ENCODE peak calls at places on chromosome 4, in eight cellular contexts. F is A549, R is K562, P is heart left ventricle, C is esophagus squamous epithelium, Y is uterus, N is GM12891, X is suprapubic skin. L is an unnamed sample.
A peak's percentile ranks its signal among the peaks of the same experiment; 100 is the strongest.

GRCh38 chr4:6695660-6696581 is 2.2 kb downstream of the S100P start:
- DNase-seq in C (no peak), Y (no peak), X (no peak), F (peak; percentile 90), P (no peak), N (no peak), R (no peak), L (peak; percentile 84)

GRCh38 chr4:4443821-4444220 is 56.9 kb downstream of the NSG1 start:
- DNase-seq in N (no peak), Y (no peak), P (no peak), F (peak; percentile 25), R (peak; percentile 47), X (no peak), C (no peak), L (no peak)

GRCh38 chr4:16667464-16667863 is 231.0 kb downstream of the LDB2 start:
- DNase-seq in Y (no peak), P (no peak), N (no peak), F (no peak), X (no peak), C (no peak), R (no peak), L (no peak)

GRCh38 chr4:188006285-188006848 is 10.8 kb downstream of the ZFP42 start:
- DNase-seq in X (no peak), C (no peak), P (no peak), F (no peak), R (no peak), N (no peak), Y (no peak), L (no peak)

GRCh38 chr4:7430965-7431695 is 3.6 kb downstream of the PSAPL1 start:
- DNase-seq in X (peak; percentile 68), Y (no peak), F (no peak), C (no peak), R (no peak), N (no peak), P (no peak), L (peak; percentile 66)

GRCh38 chr4:43835869-43836268 is 612.7 kb downstream of the KCTD8 start:
- DNase-seq in N (no peak), P (no peak), F (no peak), Y (no peak), R (no peak), C (no peak), X (no peak), L (no peak)

GRCh38 chr4:55768291-55768690 is 51.3 kb upstream of the EXOC1L start:
- DNase-seq in P (no peak), Y (no peak), R (peak; percentile 17), F (peak; percentile 11), N (no peak), C (no peak), X (no peak), L (no peak)

GRCh38 chr4:108359130-108359709 is 190.5 kb upstream of the LEF1 start:
- DNase-seq in X (no peak), P (no peak), N (no peak), Y (no peak), F (no peak), R (no peak), C (no peak), L (no peak)

GRCh38 chr4:60897415-60897814 is 302.7 kb upstream of the ADGRL3 start:
- DNase-seq in N (no peak), X (no peak), Y (no peak), C (no peak), R (no peak), P (no peak), F (no peak), L (no peak)

GRCh38 chr4:112029642-112030235 is 115.5 kb upstream of the FAM241A start:
- DNase-seq in N (no peak), R (no peak), C (no peak), F (no peak), P (no peak), X (no peak), Y (no peak), L (no peak)

GRCh38 chr4:160129439-160129838 is 1026.6 kb downstream of the RAPGEF2 start:
- DNase-seq in N (no peak), R (no peak), X (no peak), C (no peak), Y (no peak), P (no peak), F (peak; percentile 27), L (no peak)

GRCh38 chr4:88693792-88694191 is 3.8 kb downstream of the NAP1L5 start:
- DNase-seq in N (no peak), P (no peak), R (no peak), Y (no peak), F (no peak), C (no peak), X (no peak), L (no peak)

GRCh38 chr4:177483271-177483670 is 41.0 kb upstream of the AGA start:
- DNase-seq in C (no peak), F (no peak), Y (no peak), N (no peak), X (no peak), P (no peak), R (no peak), L (no peak)

GRCh38 chr4:95549246-95550138 is 719 bp upstream of the UNC5C start:
- DNase-seq in C (no peak), F (peak; percentile 24), P (peak; percentile 80), Y (peak; percentile 35), X (peak; percentile 82), R (no peak), N (peak; percentile 46), L (peak; percentile 82)

GRCh38 chr4:101192244-101192643 is 155.1 kb downstream of the PPP3CA start:
- DNase-seq in N (no peak), Y (no peak), X (no peak), C (no peak), F (peak; percentile 71), R (no peak), P (no peak), L (no peak)

GRCh38 chr4:115485402-115485801 is 372.0 kb upstream of the NDST4 start:
- DNase-seq in R (no peak), Y (no peak), F (no peak), N (no peak), P (no peak), X (no peak), C (no peak), L (no peak)
- TF ChIP-seq POLR2A in R (no peak), Y (no peak), F (no peak), N (no peak), P (no peak), X (no peak), C (no peak), L (no peak)

DNA sequence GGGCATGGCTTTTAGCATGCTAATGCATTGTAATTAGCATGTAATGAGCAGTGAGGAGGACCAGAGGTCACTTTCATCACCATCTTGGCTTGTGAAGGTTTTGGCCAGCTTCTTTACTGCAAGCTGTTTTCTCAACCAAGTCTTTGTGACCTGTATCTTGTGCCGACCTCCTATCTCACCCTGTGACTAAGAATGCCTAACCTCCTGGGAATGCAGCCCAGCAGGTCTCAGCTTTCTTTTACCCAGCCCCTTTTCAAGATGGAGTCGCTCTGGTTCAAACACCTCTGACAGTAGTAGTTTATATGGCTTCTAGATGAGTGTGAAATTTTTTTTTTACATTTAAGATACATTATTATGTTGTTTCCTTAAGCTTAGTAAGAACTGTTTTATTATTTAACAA is 514.6 kb upstream of the TENM3 start:
- DNase-seq in F (no peak), R (no peak), N (no peak), P (no peak), Y (no peak), C (no peak), X (no peak), L (no peak)
- TF ChIP-seq POLR2A in F (no peak), R (no peak), N (no peak), P (no peak), Y (no peak), C (no peak), X (no peak), L (no peak)

GRCh38 chr4:151408630-151409469 is at the start of gene FHIP1A:
- DNase-seq in Y (peak; percentile 82), R (peak; percentile 90), N (peak; percentile 75), C (peak; percentile 14), F (peak; percentile 59), P (peak; percentile 73), X (peak; percentile 84), L (peak; percentile 93)
- TF ChIP-seq POLR2A in Y (peak; percentile 45), R (peak; percentile 40), N (no peak), C (no peak), F (no peak), P (no peak), X (peak; percentile 25), L (no peak)

GRCh38 chr4:40055873-40056721 is 553 bp upstream of the N4BP2 start:
- DNase-seq in P (peak; percentile 71), F (peak; percentile 69), R (peak; percentile 68), Y (peak; percentile 68), X (peak; percentile 87), N (peak; percentile 50), C (peak; percentile 1), L (peak; percentile 92)
- TF ChIP-seq POLR2A in P (no peak), F (peak; percentile 54), R (peak; percentile 65), Y (peak; percentile 49), X (peak; percentile 56), N (peak; percentile 71), C (no peak), L (no peak)

L was measured in spleen.